ENCODE peak calls at places on chromosomes 3 and 15, in five cellular contexts. One of them, this sample, is unnamed.

GRCh38 chr15:89963301-89964288 is 37.5 kb upstream of the ZNF710 start:
- DNase-seq in endothelial cell: no peak
- DNase-seq in NCI-H2171 treated with DMSO at 0.1 percent for 48 hours: no peak
- DNase-seq in stimulated activated CD4-positive, alpha-beta T cell treated with anti-CD3 and anti-CD28 coated beads, Interleukin-12 subunit alpha, Interleukin-12 subunit beta, amount 100 ng/mL, for 4 hours: no peak
- DNase-seq in NCI-H510A treated with DMSO at 0.1 percent for 48 hours: no peak
- DNase-seq in this sample: no peak

GRCh38 chr3:113873814-113874526 is 35.4 kb downstream of the GRAMD1C start:
- DNase-seq in endothelial cell: no peak
- DNase-seq in stimulated activated CD4-positive, alpha-beta T cell treated with anti-CD3 and anti-CD28 coated beads, Interleukin-12 subunit alpha, Interleukin-12 subunit beta, amount 100 ng/mL, for 4 hours: no peak
- DNase-seq in NCI-H510A treated with DMSO at 0.1 percent for 48 hours: no peak
- DNase-seq in NCI-H2171 treated with DMSO at 0.1 percent for 48 hours: no peak
- DNase-seq in this sample: no peak

GRCh38 chr3:130929827-130930226 is 35.9 kb downstream of the ATP2C1 start:
- DNase-seq in NCI-H510A treated with DMSO at 0.1 percent for 48 hours: no peak
- DNase-seq in NCI-H2171 treated with DMSO at 0.1 percent for 48 hours: no peak
- DNase-seq in endothelial cell: no peak
- DNase-seq in stimulated activated CD4-positive, alpha-beta T cell treated with anti-CD3 and anti-CD28 coated beads, Interleukin-12 subunit alpha, Interleukin-12 subunit beta, amount 100 ng/mL, for 4 hours: no peak
- DNase-seq in this sample: no peak

GRCh38 chr3:73432021-73432722 is 192.6 kb downstream of the PDZRN3 start:
- DNase-seq in endothelial cell: peak
- DNase-seq in stimulated activated CD4-positive, alpha-beta T cell treated with anti-CD3 and anti-CD28 coated beads, Interleukin-12 subunit alpha, Interleukin-12 subunit beta, amount 100 ng/mL, for 4 hours: no peak
- DNase-seq in NCI-H2171 treated with DMSO at 0.1 percent for 48 hours: no peak
- DNase-seq in NCI-H510A treated with DMSO at 0.1 percent for 48 hours: peak
- DNase-seq in this sample: peak

GRCh38 chr3:56812749-56813655 is 11.3 kb upstream of the ARHGEF3 start:
- DNase-seq in endothelial cell: no peak
- DNase-seq in stimulated activated CD4-positive, alpha-beta T cell treated with anti-CD3 and anti-CD28 coated beads, Interleukin-12 subunit alpha, Interleukin-12 subunit beta, amount 100 ng/mL, for 4 hours: no peak
- DNase-seq in NCI-H510A treated with DMSO at 0.1 percent for 48 hours: no peak
- DNase-seq in NCI-H2171 treated with DMSO at 0.1 percent for 48 hours: peak
- DNase-seq in this sample: no peak

GRCh38 chr3:32321095-32321835 is 70.4 kb upstream of the CMTM7 start:
- DNase-seq in NCI-H2171 treated with DMSO at 0.1 percent for 48 hours: no peak
- DNase-seq in NCI-H510A treated with DMSO at 0.1 percent for 48 hours: peak
- DNase-seq in endothelial cell: peak
- DNase-seq in stimulated activated CD4-positive, alpha-beta T cell treated with anti-CD3 and anti-CD28 coated beads, Interleukin-12 subunit alpha, Interleukin-12 subunit beta, amount 100 ng/mL, for 4 hours: no peak
- DNase-seq in this sample: no peak

GRCh38 chr3:19489936-19490335 is 341.6 kb downstream of the KCNH8 start:
- DNase-seq in NCI-H2171 treated with DMSO at 0.1 percent for 48 hours: no peak
- DNase-seq in NCI-H510A treated with DMSO at 0.1 percent for 48 hours: no peak
- DNase-seq in endothelial cell: no peak
- DNase-seq in stimulated activated CD4-positive, alpha-beta T cell treated with anti-CD3 and anti-CD28 coated beads, Interleukin-12 subunit alpha, Interleukin-12 subunit beta, amount 100 ng/mL, for 4 hours: no peak
- DNase-seq in this sample: no peak

GRCh38 chr15:45402955-45403892 is 24.9 kb upstream of the GATM start:
- DNase-seq in endothelial cell: peak
- DNase-seq in NCI-H510A treated with DMSO at 0.1 percent for 48 hours: no peak
- DNase-seq in stimulated activated CD4-positive, alpha-beta T cell treated with anti-CD3 and anti-CD28 coated beads, Interleukin-12 subunit alpha, Interleukin-12 subunit beta, amount 100 ng/mL, for 4 hours: peak
- DNase-seq in NCI-H2171 treated with DMSO at 0.1 percent for 48 hours: no peak
- DNase-seq in this sample: peak